ENCODE peak calls at places on chromosomes 5 and 9, in eight cellular contexts. V is tibial artery; C is kidney tubule cell; F is EL; U is skeletal muscle cell; E is C1 segment of cervical spinal cord; Z is activated CD4-positive, alpha-beta T cell treated with anti-CD3 and anti-CD28 coated beads, Interleukin-2, amount 10 ng/mL, durations not matched to agents 24 days and 14 days; G is stimulated activated CD8-positive, alpha-beta memory T cell treated with anti-CD3 and anti-CD28 coated beads, Interleukin-2, amount 100 ng/mL, for 48 hours. S is an unnamed sample.

GRCh38 chr9:34346873-34347799 is 17.8 kb downstream of the NUDT2 start:
- DNase-seq in V (no peak), C (no peak), F (no peak), U (no peak), E (no peak), Z (no peak), G (no peak), S (no peak)

GRCh38 chr9:102631559-102631958 is 363.6 kb upstream of the CYLC2 start:
- DNase-seq in V (no peak), C (peak), F (no peak), U (no peak), E (no peak), Z (no peak), G (no peak), S (no peak)

GRCh38 chr9:70412678-70413426 is 1.6 kb downstream of the KLF9 start:
- DNase-seq in V (peak), C (peak), F (peak), U (no peak), E (peak), Z (peak), G (no peak), S (no peak)

GRCh38 chr5:145198871-145199270 is 636.3 kb downstream of the PRELID2 start:
- DNase-seq in V (no peak), C (no peak), F (peak), U (no peak), E (no peak), Z (no peak), G (no peak), S (no peak)

GRCh38 chr9:136051568-136052432 is 43.3 kb downstream of the NACC2 start:
- DNase-seq in V (peak), C (peak), F (peak), U (peak), E (peak), Z (no peak), G (no peak), S (no peak)

GRCh38 chr9:121267689-121268597 is at the start of gene GSN:
- DNase-seq in V (peak), C (peak), F (peak), U (no peak), E (peak), Z (peak), G (peak), S (peak)

GRCh38 chr9:89778100-89779085 is 173.6 kb downstream of the GADD45G start:
- DNase-seq in V (no peak), C (peak), F (no peak), U (no peak), E (no peak), Z (no peak), G (no peak), S (no peak)

GRCh38 chr5:1819458-1819857 is 18.3 kb downstream of the NDUFS6 start:
- DNase-seq in V (no peak), C (no peak), F (no peak), U (no peak), E (no peak), Z (no peak), G (no peak), S (no peak)

GRCh38 chr5:178490935-178491632 is 99.1 kb downstream of the COL23A1 start:
- DNase-seq in V (no peak), C (no peak), F (no peak), U (no peak), E (no peak), Z (no peak), G (no peak), S (no peak)

GRCh38 chr5:137753227-137753985 is 757 bp downstream of the HNRNPA0 start:
- DNase-seq in V (peak), C (peak), F (no peak), U (no peak), E (peak), Z (peak), G (peak), S (peak)

GRCh38 chr5:104178066-104178465 is 615.5 kb upstream of the NUDT12 start:
- DNase-seq in V (no peak), C (no peak), F (no peak), U (no peak), E (no peak), Z (no peak), G (no peak), S (no peak)

GRCh38 chr5:56145511-56145910 is 87.6 kb downstream of the ANKRD55 start:
- DNase-seq in V (no peak), C (no peak), F (no peak), U (no peak), E (no peak), Z (no peak), G (no peak), S (no peak)

GRCh38 chr5:20145240-20145639 is 157.2 kb upstream of the CDH18 start:
- DNase-seq in V (no peak), C (no peak), F (no peak), U (no peak), E (no peak), Z (no peak), G (no peak), S (no peak)

GRCh38 chr5:6714221-6715041 is 1.2 kb downstream of the TENT4A start:
- DNase-seq in V (peak), C (no peak), F (peak), U (no peak), E (no peak), Z (peak), G (no peak), S (peak)

GRCh38 chr5:42974546-42974945 is 65.6 kb downstream of the ANXA2R start:
- DNase-seq in V (no peak), C (peak), F (peak), U (no peak), E (no peak), Z (no peak), G (no peak), S (no peak)

GRCh38 chr5:116076496-116076895 is 8.3 kb upstream of the COMMD10 start:
- DNase-seq in V (no peak), C (no peak), F (no peak), U (no peak), E (no peak), Z (peak), G (no peak), S (no peak)

GRCh38 chr5:96936431-96937221 is 746 bp downstream of the LNPEP start:
- DNase-seq in V (peak), C (peak), F (peak), U (no peak), E (peak), Z (peak), G (peak), S (peak)

GRCh38 chr5:1152156-1152555 is 40.3 kb upstream of the SLC12A7 start:
- DNase-seq in V (no peak), C (peak), F (no peak), U (no peak), E (no peak), Z (no peak), G (no peak), S (no peak)

GRCh38 chr5:15425802-15426201 is 74.2 kb upstream of the FBXL7 start:
- DNase-seq in V (no peak), C (peak), F (no peak), U (no peak), E (no peak), Z (no peak), G (no peak), S (no peak)

GRCh38 chr9:134585746-134586706 is 55.6 kb upstream of the COL5A1 start:
- DNase-seq in V (peak), C (no peak), F (peak), U (peak), E (no peak), Z (peak), G (no peak), S (no peak)

GRCh38 chr5:3377831-3378230 is 217.8 kb upstream of the IRX1 start:
- DNase-seq in V (no peak), C (no peak), F (no peak), U (no peak), E (no peak), Z (no peak), G (no peak), S (no peak)

GRCh38 chr9:35826071-35826701 is 2.3 kb downstream of the FAM221B start:
- DNase-seq in V (no peak), C (peak), F (peak), U (no peak), E (peak), Z (peak), G (no peak), S (peak)

GRCh38 chr9:134328341-134328840 is 2.1 kb downstream of the RXRA start:
- DNase-seq in V (no peak), C (peak), F (peak), U (no peak), E (no peak), Z (no peak), G (no peak), S (no peak)

GRCh38 chr5:157478726-157479125 is 18.7 kb downstream of the NIPAL4 start:
- DNase-seq in V (no peak), C (no peak), F (no peak), U (no peak), E (no peak), Z (peak), G (no peak), S (no peak)

GRCh38 chr5:131622633-131623032 is 12.4 kb downstream of the RAPGEF6 start:
- DNase-seq in V (no peak), C (peak), F (no peak), U (no peak), E (peak), Z (peak), G (no peak), S (no peak)

GRCh38 chr5:110056580-110057114 is 366.9 kb downstream of the MAN2A1 start:
- DNase-seq in V (no peak), C (no peak), F (no peak), U (no peak), E (no peak), Z (no peak), G (no peak), S (no peak)

GRCh38 chr5:21895766-21896165 is 957.4 kb downstream of the CDH12 start:
- DNase-seq in V (no peak), C (no peak), F (no peak), U (no peak), E (no peak), Z (no peak), G (no peak), S (no peak)

GRCh38 chr5:65742565-65743231 is 20.7 kb downstream of the NLN start:
- DNase-seq in V (no peak), C (peak), F (peak), U (peak), E (no peak), Z (peak), G (no peak), S (no peak)

GRCh38 chr5:151251001-151251551 is 1.9 kb upstream of the GM2A start:
- DNase-seq in V (no peak), C (no peak), F (no peak), U (no peak), E (no peak), Z (peak), G (no peak), S (no peak)

GRCh38 chr5:43428034-43428712 is 16.0 kb upstream of the CCL28 start:
- DNase-seq in V (no peak), C (peak), F (peak), U (peak), E (no peak), Z (no peak), G (no peak), S (no peak)

GRCh38 chr5:159947708-159948358 is 31.6 kb downstream of the ADRA1B start:
- DNase-seq in V (no peak), C (peak), F (no peak), U (no peak), E (no peak), Z (no peak), G (no peak), S (no peak)

GRCh38 chr5:158268286-158268685 is 409.3 kb upstream of the CLINT1 start:
- DNase-seq in V (no peak), C (no peak), F (no peak), U (no peak), E (peak), Z (no peak), G (no peak), S (no peak)

GRCh38 chr5:174527936-174528557 is 196.3 kb upstream of the MSX2 start:
- DNase-seq in V (no peak), C (no peak), F (no peak), U (no peak), E (no peak), Z (no peak), G (no peak), S (no peak)

GRCh38 chr9:127627494-127627855 is 15.4 kb downstream of the STXBP1 start:
- DNase-seq in V (no peak), C (no peak), F (no peak), U (no peak), E (no peak), Z (no peak), G (no peak), S (no peak)

GRCh38 chr5:113274836-113275414 is 159.9 kb downstream of the TSSK1B start:
- DNase-seq in V (no peak), C (no peak), F (no peak), U (no peak), E (peak), Z (no peak), G (no peak), S (no peak)

GRCh38 chr5:60332244-60333018 is 367.5 kb downstream of the DEPDC1B start:
- DNase-seq in V (no peak), C (peak), F (peak), U (no peak), E (no peak), Z (no peak), G (no peak), S (no peak)

GRCh38 chr9:105281272-105281671 is 36.8 kb downstream of the SLC44A1 start:
- DNase-seq in V (no peak), C (no peak), F (no peak), U (no peak), E (no peak), Z (no peak), G (no peak), S (no peak)

GRCh38 chr5:122415481-122416120 is 103.6 kb downstream of the SNCAIP start:
- DNase-seq in V (peak), C (peak), F (peak), U (peak), E (peak), Z (peak), G (no peak), S (no peak)